ENCODE peak calls at places on chromosomes 2 and 18, in four cellular contexts. One of them, this sample, is unnamed.

GRCh38 chr2:210038078-210038477 is 35.6 kb downstream of the RPE start:
- DNase-seq in activated CD4-positive, alpha-beta T cell treated with anti-CD3 and anti-CD28 coated beads for 24 hours: no peak
- DNase-seq in HEK293T: no peak
- DNase-seq in effector memory CD8-positive, alpha-beta T cell: no peak
- DNase-seq in this sample: no peak

GRCh38 chr2:240868286-240869108 is at the start of gene AGXT:
- DNase-seq in activated CD4-positive, alpha-beta T cell treated with anti-CD3 and anti-CD28 coated beads for 24 hours: no peak
- DNase-seq in HEK293T: no peak
- DNase-seq in effector memory CD8-positive, alpha-beta T cell: no peak
- DNase-seq in this sample: no peak

GRCh38 chr2:8602809-8603208 is 79.0 kb upstream of the ID2 start:
- DNase-seq in activated CD4-positive, alpha-beta T cell treated with anti-CD3 and anti-CD28 coated beads for 24 hours: no peak
- DNase-seq in HEK293T: no peak
- DNase-seq in effector memory CD8-positive, alpha-beta T cell: no peak
- DNase-seq in this sample: no peak

GRCh38 chr2:12619975-12620374 is 96.8 kb upstream of the TRIB2 start:
- DNase-seq in activated CD4-positive, alpha-beta T cell treated with anti-CD3 and anti-CD28 coated beads for 24 hours: no peak
- DNase-seq in HEK293T: no peak
- DNase-seq in effector memory CD8-positive, alpha-beta T cell: no peak
- DNase-seq in this sample: no peak

GRCh38 chr18:10188971-10189810 is 265.2 kb upstream of the APCDD1 start:
- DNase-seq in activated CD4-positive, alpha-beta T cell treated with anti-CD3 and anti-CD28 coated beads for 24 hours: no peak
- DNase-seq in HEK293T: no peak
- DNase-seq in effector memory CD8-positive, alpha-beta T cell: no peak
- DNase-seq in this sample: no peak

GRCh38 chr2:218985021-218985324 is at the start of gene FEV:
- DNase-seq in activated CD4-positive, alpha-beta T cell treated with anti-CD3 and anti-CD28 coated beads for 24 hours: no peak
- DNase-seq in HEK293T: no peak
- DNase-seq in effector memory CD8-positive, alpha-beta T cell: no peak
- DNase-seq in this sample: no peak

GRCh38 chr2:89829828-89830227 is 1138.4 kb downstream of the RPIA start:
- DNase-seq in activated CD4-positive, alpha-beta T cell treated with anti-CD3 and anti-CD28 coated beads for 24 hours: no peak
- DNase-seq in HEK293T: no peak
- DNase-seq in effector memory CD8-positive, alpha-beta T cell: no peak
- DNase-seq in this sample: no peak

GRCh38 chr2:151029406-151030157 is 232.1 kb downstream of the RBM43 start:
- DNase-seq in activated CD4-positive, alpha-beta T cell treated with anti-CD3 and anti-CD28 coated beads for 24 hours: no peak
- DNase-seq in HEK293T: no peak
- DNase-seq in effector memory CD8-positive, alpha-beta T cell: no peak
- DNase-seq in this sample: no peak

GRCh38 chr2:158998486-158999248 is 30.2 kb downstream of the TANC1 start:
- DNase-seq in activated CD4-positive, alpha-beta T cell treated with anti-CD3 and anti-CD28 coated beads for 24 hours: no peak
- DNase-seq in HEK293T: no peak
- DNase-seq in effector memory CD8-positive, alpha-beta T cell: no peak
- DNase-seq in this sample: no peak

GRCh38 chr18:28147674-28148171 is 29.2 kb downstream of the CDH2 start:
- DNase-seq in activated CD4-positive, alpha-beta T cell treated with anti-CD3 and anti-CD28 coated beads for 24 hours: no peak
- DNase-seq in HEK293T: no peak
- DNase-seq in effector memory CD8-positive, alpha-beta T cell: no peak
- DNase-seq in this sample: no peak

GRCh38 chr18:2905802-2906521 is 59.2 kb downstream of the EMILIN2 start:
- DNase-seq in activated CD4-positive, alpha-beta T cell treated with anti-CD3 and anti-CD28 coated beads for 24 hours: peak
- DNase-seq in HEK293T: no peak
- DNase-seq in effector memory CD8-positive, alpha-beta T cell: peak
- DNase-seq in this sample: no peak

GRCh38 chr18:5600376-5601071 is 56.7 kb upstream of the EPB41L3 start:
- DNase-seq in activated CD4-positive, alpha-beta T cell treated with anti-CD3 and anti-CD28 coated beads for 24 hours: no peak
- DNase-seq in HEK293T: peak
- DNase-seq in effector memory CD8-positive, alpha-beta T cell: no peak
- DNase-seq in this sample: no peak

GRCh38 chr2:141554810-141555209 is 576.0 kb downstream of the LRP1B start:
- DNase-seq in activated CD4-positive, alpha-beta T cell treated with anti-CD3 and anti-CD28 coated beads for 24 hours: no peak
- DNase-seq in HEK293T: peak
- DNase-seq in effector memory CD8-positive, alpha-beta T cell: no peak
- DNase-seq in this sample: no peak

GRCh38 chr18:25898965-25899364 is 191.4 kb downstream of the SS18 start:
- DNase-seq in activated CD4-positive, alpha-beta T cell treated with anti-CD3 and anti-CD28 coated beads for 24 hours: no peak
- DNase-seq in HEK293T: no peak
- DNase-seq in effector memory CD8-positive, alpha-beta T cell: no peak
- DNase-seq in this sample: no peak

This sample was measured in central memory CD4-positive, alpha-beta T cell.